ENCODE peak calls at places on chromosomes 7 and 10, in nine cellular contexts. O is DND-41, H is stomach, X is SK-N-SH, N is colonic mucosa, C is PC-3, V is ascending aorta, L is HL-60, B is uterus. R is an unnamed sample.

GRCh38 chr10:110273474-110273873 is 31.2 kb downstream of the SMNDC1 start:
- DNase-seq in O (no peak), H (peak; percentile 74), X (no peak), N (no peak), C (peak; percentile 35), V (peak; percentile 60), L (peak; percentile 94), B (peak; percentile 75), R (peak; percentile 75)

GRCh38 chr7:111903797-111904196 is 302.4 kb downstream of the DOCK4 start:
- DNase-seq in O (no peak), H (no peak), X (no peak), N (no peak), C (peak; percentile 40), V (no peak), L (no peak), B (no peak), R (no peak)

GRCh38 chr10:21498977-21499376 is 26.5 kb downstream of the SKIDA1 start:
- DNase-seq in O (no peak), H (no peak), X (no peak), N (no peak), C (no peak), V (no peak), L (no peak), B (no peak), R (no peak)

GRCh38 chr7:44057849-44058758 is 7.3 kb downstream of the PGAM2 start:
- DNase-seq in O (no peak), H (no peak), X (no peak), N (no peak), C (no peak), V (no peak), L (no peak), B (peak; percentile 12), R (peak; percentile 74)

GRCh38 chr7:42117201-42117600 is 119.8 kb downstream of the GLI3 start:
- DNase-seq in O (no peak), H (no peak), X (no peak), N (no peak), C (no peak), V (no peak), L (no peak), B (no peak), R (no peak)

GRCh38 chr10:44966816-44967509 is 7.4 kb downstream of the RASSF4 start:
- DNase-seq in O (no peak), H (no peak), X (no peak), N (peak; percentile 16), C (no peak), V (no peak), L (no peak), B (no peak), R (no peak)

GRCh38 chr7:18019562-18019961 is 8.1 kb downstream of the PRPS1L1 start:
- DNase-seq in O (no peak), H (no peak), X (no peak), N (no peak), C (peak; percentile 77), V (no peak), L (no peak), B (no peak), R (no peak)

GRCh38 chr7:107233174-107233573 is 64.4 kb downstream of the HBP1 start:
- DNase-seq in O (no peak), H (no peak), X (no peak), N (no peak), C (no peak), V (no peak), L (no peak), B (no peak), R (no peak)

GRCh38 chr10:987635-987905 is 664 bp upstream of the GTPBP4 start:
- DNase-seq in O (no peak), H (peak; percentile 51), X (no peak), N (no peak), C (peak; percentile 16), V (no peak), L (no peak), B (no peak), R (no peak)

GRCh38 chr7:157017639-157018327 is 7.3 kb upstream of the MNX1 start:
- DNase-seq in O (no peak), H (no peak), X (peak; percentile 46), N (no peak), C (no peak), V (no peak), L (no peak), B (no peak), R (peak; percentile 36)

GRCh38 chr7:79862447-79862846 is 272.2 kb upstream of the GNAI1 start:
- DNase-seq in O (no peak), H (no peak), X (no peak), N (no peak), C (no peak), V (no peak), L (no peak), B (no peak), R (no peak)

GRCh38 chr7:79872171-79872570 is 262.5 kb upstream of the GNAI1 start:
- DNase-seq in O (no peak), H (no peak), X (no peak), N (no peak), C (no peak), V (no peak), L (no peak), B (no peak), R (no peak)

DNA sequence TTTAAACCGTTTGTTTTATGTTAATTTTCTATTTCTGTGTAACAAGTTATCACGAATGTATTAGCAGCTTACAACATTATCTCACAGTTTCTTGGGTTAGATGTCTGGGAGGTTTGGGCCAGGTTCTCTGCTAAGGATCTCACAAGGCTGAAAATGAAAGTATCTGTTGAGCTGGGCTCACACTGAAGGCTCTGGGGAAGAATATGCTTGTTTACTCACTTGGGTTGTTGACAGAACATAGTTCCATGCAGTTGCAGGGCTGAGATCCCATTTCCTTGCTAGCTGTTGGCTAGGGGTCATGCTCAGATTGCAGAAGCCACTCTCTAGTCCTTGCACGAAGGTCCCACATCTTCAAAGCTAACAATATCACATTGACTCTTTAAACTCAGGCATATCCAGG is 266.6 kb upstream of the GNAI1 start:
- DNase-seq in O (no peak), H (no peak), X (no peak), N (no peak), C (no peak), V (no peak), L (no peak), B (no peak), R (no peak)
- H3K27ac ChIP-seq in O (peak overlapping the region; percentile 15), H (no peak overlapping the region), X (no peak overlapping the region), N (no peak overlapping the region), C (no peak overlapping the region), V (no peak overlapping the region), L (no peak overlapping the region), B (no peak overlapping the region), R (no peak overlapping the region)

DNA sequence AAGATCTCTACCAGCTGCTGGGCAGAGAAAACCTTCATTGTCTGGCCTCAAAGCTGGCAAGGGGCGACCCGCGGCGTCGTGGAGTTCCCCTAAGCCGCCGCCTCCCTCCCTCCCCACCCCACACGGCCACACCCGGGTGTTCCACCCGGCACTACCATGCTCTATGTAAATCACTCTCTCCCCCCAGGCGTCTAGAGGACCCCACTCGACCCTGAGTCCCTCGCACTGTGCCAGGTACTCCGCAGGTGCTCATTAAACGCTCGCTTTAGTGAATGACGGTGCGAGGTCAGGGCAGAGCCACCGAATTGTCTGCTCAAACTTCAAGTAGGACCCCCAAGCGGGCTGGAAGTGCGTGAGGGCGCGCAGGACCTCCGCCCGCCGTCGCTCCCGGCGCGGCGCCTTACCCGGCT is 628 bp downstream of the PARP12 start:
- DNase-seq in O (peak; percentile 44), H (no peak), X (no peak), N (peak; percentile 52), C (peak; percentile 17), V (no peak), L (no peak), B (no peak), R (peak; percentile 73)
- H3K27ac ChIP-seq in O (peak overlapping the region; percentile 80), H (peak overlapping the region; percentile 95), X (no peak overlapping the region), N (peak overlapping the region; percentile 89), C (peak overlapping the region; percentile 95), V (peak overlapping the region; percentile 91), L (no peak overlapping the region), B (peak overlapping the region; percentile 94), R (peak overlapping the region; percentile 80)

DNA sequence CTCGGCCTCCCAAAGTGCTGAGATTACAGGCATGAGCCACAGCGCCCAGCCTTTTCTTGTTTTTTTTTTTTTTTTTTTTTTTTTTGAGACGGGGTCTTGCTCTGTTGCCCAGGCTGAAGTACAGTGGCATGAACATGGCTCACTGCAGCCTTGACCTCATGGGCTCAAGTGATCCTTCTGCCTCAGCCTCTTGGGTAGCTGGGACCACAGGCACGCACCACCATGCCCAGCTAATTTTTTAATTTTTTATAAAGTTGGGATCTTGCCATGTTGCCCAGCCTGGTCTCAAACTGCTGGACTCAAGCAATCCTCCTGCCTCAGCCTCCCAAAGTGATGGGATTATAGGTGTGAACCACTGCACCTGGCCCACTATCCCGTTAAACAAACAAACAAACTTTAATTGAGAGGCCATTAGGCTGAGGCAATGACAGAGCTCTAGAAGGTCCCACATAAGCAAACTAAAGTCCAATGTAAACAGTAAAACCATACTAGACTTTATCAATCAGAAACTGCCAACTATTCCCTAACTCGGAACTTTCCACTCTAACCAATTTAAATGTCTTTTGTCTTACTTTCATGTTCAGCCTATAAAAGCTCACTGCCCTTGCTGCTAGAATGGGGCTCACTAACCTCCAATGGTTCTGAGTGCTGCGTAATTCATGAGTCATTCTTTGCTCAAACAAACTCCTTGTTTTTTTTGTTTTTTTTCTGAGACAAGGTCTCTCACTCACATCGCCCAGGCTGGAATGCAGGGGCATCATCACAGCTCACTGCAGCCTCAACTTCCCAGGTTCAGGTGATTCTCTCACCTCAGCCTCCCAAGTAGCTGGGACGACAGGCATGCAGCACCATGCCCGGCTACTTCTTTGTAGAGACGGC is 1.9 kb downstream of the DHX32 start:
- DNase-seq in O (no peak), H (no peak), X (no peak), N (no peak), C (peak; percentile 92), V (no peak), L (no peak), B (no peak), R (no peak)
- H3K27ac ChIP-seq in O (no peak overlapping the region), H (no peak overlapping the region), X (peak overlapping the region; percentile 77), N (no peak overlapping the region), C (peak overlapping the region; percentile 77), V (no peak overlapping the region), L (no peak overlapping the region), B (no peak overlapping the region), R (no peak overlapping the region)

GRCh38 chr7:121395961-121396757 is at the start of gene FAM3C:
- DNase-seq in O (peak; percentile 83), H (peak; percentile 92), X (peak; percentile 100), N (peak; percentile 88), C (peak; percentile 93), V (peak; percentile 75), L (peak; percentile 79), B (peak; percentile 92), R (peak; percentile 84)
- H3K27ac ChIP-seq in O (peak within 1 kb of the TSS; percentile 65), H (peak within 1 kb of the TSS; percentile 94), X (peak within 1 kb of the TSS; percentile 73), N (peak within 1 kb of the TSS; percentile 78), C (peak within 1 kb of the TSS; percentile 60), V (peak within 1 kb of the TSS; percentile 85), L (peak within 1 kb of the TSS; percentile 58), B (peak within 1 kb of the TSS; percentile 87), R (peak within 1 kb of the TSS; percentile 89)

GRCh38 chr10:86522385-86522855 is 828 bp upstream of the WAPL start:
- DNase-seq in O (no peak), H (no peak), X (no peak), N (no peak), C (no peak), V (no peak), L (no peak), B (no peak), R (no peak)
- H3K27ac ChIP-seq in O (peak overlapping the region; percentile 67), H (peak overlapping the region; percentile 99), X (peak overlapping the region; percentile 31), N (peak overlapping the region; percentile 95), C (no peak overlapping the region), V (peak overlapping the region; percentile 96), L (peak overlapping the region; percentile 92), B (peak overlapping the region; percentile 83), R (peak overlapping the region; percentile 93)